ENCODE peak calls at places on chromosome 20, in four cellular contexts. One of them, this sample, is unnamed.

GRCh38 chr20:14334306-14334930 is 3.0 kb downstream of the FLRT3 start:
- DNase-seq in transverse colon: no peak
- DNase-seq in progenitor cell of endocrine pancreas: peak; percentile 15
- DNase-seq in AG04450: peak; percentile 15
- DNase-seq in this sample: no peak

GRCh38 chr20:31368301-31368700 is at the start of gene DEFB118:
- DNase-seq in transverse colon: no peak
- DNase-seq in progenitor cell of endocrine pancreas: no peak
- DNase-seq in AG04450: no peak
- DNase-seq in this sample: no peak

GRCh38 chr20:4697874-4698221 is 23.9 kb upstream of the PRND start:
- DNase-seq in transverse colon: no peak
- DNase-seq in progenitor cell of endocrine pancreas: no peak
- DNase-seq in AG04450: no peak
- DNase-seq in this sample: no peak

GRCh38 chr20:12040261-12040660 is 122.6 kb downstream of the BTBD3 start:
- DNase-seq in transverse colon: no peak
- DNase-seq in progenitor cell of endocrine pancreas: no peak
- DNase-seq in AG04450: no peak
- DNase-seq in this sample: no peak

GRCh38 chr20:63698739-63699465 is 2.5 kb downstream of the TNFRSF6B start:
- DNase-seq in transverse colon: peak; percentile 35
- DNase-seq in progenitor cell of endocrine pancreas: no peak
- DNase-seq in AG04450: peak; percentile 70
- DNase-seq in this sample: no peak

GRCh38 chr20:10769700-10770099 is 95.9 kb upstream of the JAG1 start:
- DNase-seq in transverse colon: no peak
- DNase-seq in progenitor cell of endocrine pancreas: no peak
- DNase-seq in AG04450: no peak
- DNase-seq in this sample: peak; percentile 12

GRCh38 chr20:3692706-3693294 is 11.0 kb upstream of the ADAM33 start:
- DNase-seq in transverse colon: no peak
- DNase-seq in progenitor cell of endocrine pancreas: no peak
- DNase-seq in AG04450: no peak
- DNase-seq in this sample: no peak

GRCh38 chr20:53773792-53774371 is 180.2 kb upstream of the ZNF217 start:
- DNase-seq in transverse colon: no peak
- DNase-seq in progenitor cell of endocrine pancreas: no peak
- DNase-seq in AG04450: peak; percentile 78
- DNase-seq in this sample: no peak

GRCh38 chr20:56788671-56789610 is 159.8 kb downstream of the TFAP2C start:
- DNase-seq in transverse colon: no peak
- DNase-seq in progenitor cell of endocrine pancreas: no peak
- DNase-seq in AG04450: no peak
- DNase-seq in this sample: no peak

GRCh38 chr20:35517125-35517524 is 12.3 kb downstream of the C20orf173 start:
- DNase-seq in transverse colon: no peak
- DNase-seq in progenitor cell of endocrine pancreas: no peak
- DNase-seq in AG04450: no peak
- DNase-seq in this sample: no peak

GRCh38 chr20:56689318-56689717 is 60.2 kb downstream of the TFAP2C start:
- DNase-seq in transverse colon: no peak
- DNase-seq in progenitor cell of endocrine pancreas: no peak
- DNase-seq in AG04450: no peak
- DNase-seq in this sample: no peak

GRCh38 chr20:13525225-13525940 is 113.3 kb downstream of the TASP1 start:
- DNase-seq in transverse colon: no peak
- DNase-seq in progenitor cell of endocrine pancreas: no peak
- DNase-seq in AG04450: peak; percentile 85
- DNase-seq in this sample: no peak

GRCh38 chr20:38658879-38659612 is 57.4 kb downstream of the ARHGAP40 start:
- DNase-seq in transverse colon: no peak
- DNase-seq in progenitor cell of endocrine pancreas: peak; percentile 24
- DNase-seq in AG04450: no peak
- DNase-seq in this sample: no peak

GRCh38 chr20:539848-540247 is 3.7 kb downstream of the CSNK2A1 start:
- DNase-seq in transverse colon: no peak
- DNase-seq in progenitor cell of endocrine pancreas: no peak
- DNase-seq in AG04450: no peak
- DNase-seq in this sample: no peak

GRCh38 chr20:251352-251751 is 6.2 kb upstream of the DEFB132 start:
- DNase-seq in transverse colon: no peak
- DNase-seq in progenitor cell of endocrine pancreas: no peak
- DNase-seq in AG04450: no peak
- DNase-seq in this sample: no peak

GRCh38 chr20:62888406-62888805 is 26.8 kb upstream of the TCFL5 start:
- DNase-seq in transverse colon: no peak
- DNase-seq in progenitor cell of endocrine pancreas: no peak
- DNase-seq in AG04450: no peak
- DNase-seq in this sample: no peak

GRCh38 chr20:48846516-48847492 is 19.0 kb upstream of the PREX1 start:
- DNase-seq in transverse colon: peak; percentile 27
- DNase-seq in progenitor cell of endocrine pancreas: no peak
- DNase-seq in AG04450: no peak
- DNase-seq in this sample: no peak

GRCh38 chr20:4341804-4342560 is 326.6 kb upstream of the RNF24 start:
- DNase-seq in transverse colon: no peak
- DNase-seq in progenitor cell of endocrine pancreas: no peak
- DNase-seq in AG04450: peak; percentile 10
- DNase-seq in this sample: no peak

GRCh38 chr20:40502431-40502992 is 186.5 kb downstream of the MAFB start:
- DNase-seq in transverse colon: no peak
- DNase-seq in progenitor cell of endocrine pancreas: no peak
- DNase-seq in AG04450: no peak
- DNase-seq in this sample: no peak

GRCh38 chr20:40508821-40509220 is 180.2 kb downstream of the MAFB start:
- DNase-seq in transverse colon: no peak
- DNase-seq in progenitor cell of endocrine pancreas: no peak
- DNase-seq in AG04450: no peak
- DNase-seq in this sample: no peak

GRCh38 chr20:40510622-40511021 is 178.4 kb downstream of the MAFB start:
- DNase-seq in transverse colon: no peak
- DNase-seq in progenitor cell of endocrine pancreas: no peak
- DNase-seq in AG04450: no peak
- DNase-seq in this sample: no peak

GRCh38 chr20:40511478-40511877 is 177.6 kb downstream of the MAFB start:
- DNase-seq in transverse colon: no peak
- DNase-seq in progenitor cell of endocrine pancreas: no peak
- DNase-seq in AG04450: no peak
- DNase-seq in this sample: no peak

GRCh38 chr20:40506567-40506966 is 182.5 kb downstream of the MAFB start:
- DNase-seq in transverse colon: peak; percentile 69
- DNase-seq in progenitor cell of endocrine pancreas: no peak
- DNase-seq in AG04450: peak; percentile 74
- DNase-seq in this sample: no peak
- TF ChIP-seq CTCF in transverse colon: no peak
- TF ChIP-seq CTCF in progenitor cell of endocrine pancreas: no peak
- TF ChIP-seq CTCF in AG04450: no peak
- TF ChIP-seq CTCF in this sample: no peak

DNA sequence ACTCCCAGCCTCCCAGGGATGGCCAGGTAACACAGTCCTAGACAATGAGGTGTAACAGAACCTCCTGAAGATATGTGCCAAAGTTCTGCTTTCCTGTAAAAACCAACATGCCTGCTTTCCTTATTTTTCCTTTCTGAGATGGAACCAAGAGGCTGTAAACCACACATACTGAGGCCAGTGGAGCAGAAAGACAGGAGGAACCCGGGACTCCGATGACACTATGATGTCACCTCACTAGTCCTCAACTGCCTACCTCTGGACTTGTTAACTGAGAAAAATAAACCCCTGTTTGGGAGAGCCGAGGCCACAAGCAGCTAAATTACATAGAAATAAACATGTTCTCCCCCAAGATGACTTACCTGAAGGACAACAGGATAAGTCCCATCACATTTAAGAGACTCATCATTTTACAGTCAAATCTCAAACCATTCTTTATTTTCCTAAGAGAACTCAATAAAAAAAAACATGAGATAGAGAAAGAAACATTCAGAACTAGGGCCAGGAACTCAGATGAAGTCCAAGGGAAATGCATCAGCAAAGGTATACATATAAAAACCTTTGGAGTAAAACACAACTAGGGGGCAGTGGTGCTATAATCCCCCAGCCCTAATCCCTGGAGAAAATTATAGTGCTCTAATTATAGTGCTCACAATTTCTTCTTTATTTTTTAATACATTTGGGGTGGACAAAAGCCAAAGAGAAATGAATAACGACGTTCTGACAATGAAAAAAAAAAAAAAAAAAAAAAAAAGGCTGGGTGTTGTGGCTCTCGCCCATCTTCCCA is 100.4 kb upstream of the EMILIN3 start:
- DNase-seq in transverse colon: no peak
- DNase-seq in progenitor cell of endocrine pancreas: no peak
- DNase-seq in AG04450: no peak
- DNase-seq in this sample: no peak
- TF ChIP-seq CTCF in transverse colon: no peak
- TF ChIP-seq CTCF in progenitor cell of endocrine pancreas: no peak
- TF ChIP-seq CTCF in AG04450: no peak
- TF ChIP-seq CTCF in this sample: no peak

DNA sequence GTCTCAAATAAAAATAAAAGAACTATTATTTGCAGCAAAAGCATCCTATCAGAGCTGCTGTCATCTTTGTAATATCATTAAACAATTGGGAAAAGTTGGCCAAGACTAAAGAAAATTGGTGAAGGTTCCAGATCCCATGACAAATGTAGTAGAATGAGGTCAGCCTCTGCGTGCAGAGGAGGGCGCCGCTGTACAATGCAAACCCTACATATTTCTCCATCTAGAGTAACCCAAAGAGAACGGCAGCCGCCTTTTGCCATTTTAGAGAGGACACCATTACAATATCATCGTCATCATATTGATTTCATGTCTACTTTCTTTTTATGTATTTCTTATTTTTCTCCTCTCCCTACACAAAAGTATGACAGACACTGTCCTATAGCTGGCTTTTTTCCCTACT is 59.5 kb downstream of the ZMYND8 start:
- DNase-seq in transverse colon: no peak
- DNase-seq in progenitor cell of endocrine pancreas: no peak
- DNase-seq in AG04450: no peak
- DNase-seq in this sample: no peak
- TF ChIP-seq CTCF in transverse colon: no peak
- TF ChIP-seq CTCF in progenitor cell of endocrine pancreas: peak; percentile 33
- TF ChIP-seq CTCF in AG04450: no peak
- TF ChIP-seq CTCF in this sample: peak; percentile 26

GRCh38 chr20:43389839-43390626 is 67.7 kb upstream of the SRSF6 start:
- DNase-seq in transverse colon: no peak
- DNase-seq in progenitor cell of endocrine pancreas: no peak
- DNase-seq in AG04450: no peak
- DNase-seq in this sample: no peak
- TF ChIP-seq CTCF in transverse colon: peak; percentile 15
- TF ChIP-seq CTCF in progenitor cell of endocrine pancreas: peak; percentile 65
- TF ChIP-seq CTCF in AG04450: peak; percentile 48
- TF ChIP-seq CTCF in this sample: no peak

This sample was measured in D721Med.